ENCODE peak calls at places on chromosome 9, in five cellular contexts. R is Panc1, F is esophagus squamous epithelium, T is stomach, N is right cardiac atrium. S is an unnamed sample.

GRCh38 chr9:126793686-126794417 is 11.0 kb upstream of the ZBTB43 start:
- DNase-seq in N (no peak), F (no peak), R (no peak), T (no peak), S (no peak)

GRCh38 chr9:92295827-92296258 is 2.3 kb upstream of the IARS1 start:
- DNase-seq in T (no peak), F (no peak), N (no peak), R (no peak), S (no peak)

GRCh38 chr9:74645007-74645639 is 148.0 kb downstream of the RORB start:
- DNase-seq in F (no peak), R (peak; percentile 10), T (no peak), N (no peak), S (peak; percentile 9)

GRCh38 chr9:81069923-81070322 is 619.4 kb downstream of the TLE1 start:
- DNase-seq in T (no peak), F (no peak), N (no peak), R (no peak), S (no peak)

GRCh38 chr9:137918331-137919094 is 40.9 kb downstream of the CACNA1B start:
- DNase-seq in R (no peak), N (no peak), T (no peak), F (no peak), S (no peak)

GRCh38 chr9:135926402-135927194 is 19.3 kb upstream of the CAMSAP1 start:
- DNase-seq in F (no peak), R (peak; percentile 57), N (peak; percentile 42), T (peak; percentile 56), S (no peak)

GRCh38 chr9:137348781-137349470 is 46.9 kb upstream of the NRARP start:
- DNase-seq in T (no peak), N (no peak), R (no peak), F (no peak), S (no peak)

GRCh38 chr9:6307551-6308096 is 20.6 kb upstream of the TPD52L3 start:
- DNase-seq in F (no peak), N (no peak), T (no peak), R (no peak), S (no peak)

GRCh38 chr9:134544388-134545212 is 97.0 kb upstream of the COL5A1 start:
- DNase-seq in R (no peak), F (no peak), N (peak; percentile 49), T (no peak), S (no peak)

GRCh38 chr9:124297553-124297905 is 39.8 kb downstream of the NEK6 start:
- DNase-seq in R (peak; percentile 43), T (peak; percentile 85), F (no peak), N (peak; percentile 88), S (no peak)

GRCh38 chr9:98249774-98250173 is 5.7 kb downstream of the TBC1D2 start:
- DNase-seq in R (no peak), T (no peak), N (no peak), F (no peak), S (no peak)

GRCh38 chr9:14106699-14107098 is 207.2 kb downstream of the NFIB start:
- DNase-seq in F (no peak), T (no peak), N (no peak), R (no peak), S (no peak)

GRCh38 chr9:12775373-12775962 is 648 bp downstream of the LURAP1L start:
- DNase-seq in N (peak; percentile 34), R (no peak), T (no peak), F (no peak), S (no peak)

GRCh38 chr9:4160284-4160683 is 139.6 kb downstream of the GLIS3 start:
- DNase-seq in N (no peak), T (no peak), F (no peak), R (no peak), S (no peak)

GRCh38 chr9:74414325-74414724 is 82.8 kb upstream of the RORB start:
- DNase-seq in N (no peak), R (no peak), T (no peak), F (no peak), S (no peak)

GRCh38 chr9:126619336-126619919 is 5.7 kb downstream of the LMX1B start:
- DNase-seq in T (no peak), N (no peak), R (no peak), F (no peak), S (no peak)

GRCh38 chr9:36848946-36849345 is 185.1 kb downstream of the PAX5 start:
- DNase-seq in N (no peak), R (no peak), F (no peak), T (no peak), S (no peak)

GRCh38 chr9:109010676-109011655 is 2.3 kb downstream of the CTNNAL1 start:
- DNase-seq in R (no peak), F (no peak), T (no peak), N (no peak), S (peak; percentile 24)

GRCh38 chr9:126673689-126674364 is 60.1 kb downstream of the LMX1B start:
- DNase-seq in T (no peak), R (no peak), N (no peak), F (no peak), S (no peak)

GRCh38 chr9:99549441-99549840 is 272.2 kb upstream of the NR4A3 start:
- DNase-seq in R (no peak), T (no peak), N (no peak), F (no peak), S (no peak)

GRCh38 chr9:127989094-127989493 is 8.3 kb upstream of the EEIG1 start:
- DNase-seq in R (no peak), F (no peak), T (no peak), N (no peak), S (peak; percentile 87)

GRCh38 chr9:123338710-123339665 is 17.0 kb upstream of the CRB2 start:
- DNase-seq in T (peak; percentile 35), F (no peak), N (no peak), R (no peak), S (no peak)

DNA sequence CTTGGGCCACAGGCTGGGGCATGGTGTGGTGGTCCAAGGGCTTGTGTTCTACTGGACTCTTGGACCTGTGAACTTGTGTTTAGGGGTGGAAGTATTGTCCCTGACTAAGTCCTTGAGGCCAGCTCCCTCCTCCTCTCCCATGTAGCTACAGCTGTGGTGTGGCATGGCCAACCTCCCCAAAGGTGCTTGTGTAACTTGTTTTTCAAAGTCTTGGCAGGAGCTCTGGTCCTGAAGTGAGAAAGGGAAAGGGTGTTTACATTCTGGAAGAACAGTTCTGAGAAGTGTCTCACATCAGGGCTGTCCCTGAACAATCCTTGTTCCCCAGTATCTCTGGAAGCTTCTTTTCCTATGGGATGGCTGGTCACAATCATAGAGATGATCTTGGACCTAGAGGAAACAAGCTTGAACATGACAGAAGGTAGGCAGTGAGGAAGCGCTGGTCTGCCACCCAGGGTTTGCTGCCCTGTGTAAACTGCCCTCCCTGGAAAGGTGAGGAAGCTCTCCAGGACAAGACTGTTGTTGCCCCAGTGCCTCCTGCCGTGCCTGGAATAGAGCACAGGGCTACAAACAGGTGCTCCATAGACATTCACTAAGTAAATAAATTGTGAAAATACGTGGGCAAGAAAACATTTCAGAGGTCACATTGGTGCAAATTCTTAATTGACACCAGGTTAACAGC is 64.6 kb upstream of the KLF9 start:
- DNase-seq in T (peak; percentile 75), N (peak; percentile 32), R (no peak), F (no peak), S (no peak)
- H3K4me1 ChIP-seq in T (peaks cover 41% of the 10 kb centered on the region), N (peaks cover 39% of the 10 kb centered on the region), R (peaks cover 2% of the 10 kb centered on the region), F (peaks cover 82% of the 10 kb centered on the region), S (peaks cover 3% of the 10 kb centered on the region)

GRCh38 chr9:687034-687785 is 154.3 kb upstream of the DMRT1 start:
- DNase-seq in N (no peak), R (no peak), F (no peak), T (no peak), S (no peak)
- H3K4me1 ChIP-seq in N (peaks cover 15% of the 10 kb centered on the region), R (no peaks in the 10 kb centered on the region), F (peaks cover 99% of the 10 kb centered on the region), T (peaks cover 13% of the 10 kb centered on the region), S (no peaks in the 10 kb centered on the region)

DNA sequence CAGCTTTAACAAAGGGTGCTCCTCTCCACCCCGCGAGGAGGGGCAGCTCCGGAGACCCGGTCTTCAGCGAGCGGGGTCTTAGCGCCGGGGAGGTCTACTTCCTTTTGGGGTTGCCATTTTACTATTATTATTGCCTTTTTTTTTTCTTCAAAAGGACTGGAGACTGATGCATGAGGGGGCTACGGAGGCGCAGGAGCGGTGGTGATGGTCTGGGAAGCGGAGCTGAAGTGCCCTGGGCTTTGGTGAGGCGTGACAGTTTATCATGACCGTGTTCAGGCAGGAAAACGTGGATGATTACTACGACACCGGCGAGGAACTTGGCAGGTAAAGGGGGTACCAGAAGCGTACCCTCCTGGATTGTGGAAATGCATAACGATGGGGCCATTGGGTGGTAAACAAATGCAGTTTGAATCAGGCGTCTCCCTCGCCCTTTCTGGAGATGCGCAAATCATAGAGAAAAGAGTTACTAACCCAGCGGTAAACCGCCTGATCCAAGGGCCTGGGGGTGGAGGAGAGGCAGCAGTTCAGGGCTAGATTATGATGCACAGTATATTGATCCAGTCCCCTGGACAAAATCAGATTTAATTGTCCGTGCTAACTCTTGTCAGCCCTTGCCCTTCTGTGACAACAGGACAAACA is 1.3 kb downstream of the DAPK1 start:
- DNase-seq in F (no peak), R (no peak), T (no peak), N (no peak), S (no peak)
- H3K4me1 ChIP-seq in F (peaks cover 44% of the 10 kb centered on the region), R (no peaks in the 10 kb centered on the region), T (peaks cover 57% of the 10 kb centered on the region), N (peaks cover 6% of the 10 kb centered on the region), S (no peaks in the 10 kb centered on the region)

GRCh38 chr9:132546148-132547051 is 36.0 kb upstream of the BARHL1 start:
- DNase-seq in F (no peak), T (no peak), R (no peak), N (no peak), S (no peak)
- H3K4me1 ChIP-seq in F (peaks cover 9% of the 10 kb centered on the region), T (peaks cover 8% of the 10 kb centered on the region), R (no peaks in the 10 kb centered on the region), N (peaks cover 2% of the 10 kb centered on the region), S (no peaks in the 10 kb centered on the region)

GRCh38 chr9:19122490-19123042 is 4.7 kb downstream of the PLIN2 start:
- DNase-seq in T (no peak), R (no peak), N (no peak), F (no peak), S (no peak)
- H3K4me1 ChIP-seq in T (peaks cover 19% of the 10 kb centered on the region), R (no peaks in the 10 kb centered on the region), N (peaks cover 10% of the 10 kb centered on the region), F (peaks cover 64% of the 10 kb centered on the region), S (peaks cover 3% of the 10 kb centered on the region)

DNA sequence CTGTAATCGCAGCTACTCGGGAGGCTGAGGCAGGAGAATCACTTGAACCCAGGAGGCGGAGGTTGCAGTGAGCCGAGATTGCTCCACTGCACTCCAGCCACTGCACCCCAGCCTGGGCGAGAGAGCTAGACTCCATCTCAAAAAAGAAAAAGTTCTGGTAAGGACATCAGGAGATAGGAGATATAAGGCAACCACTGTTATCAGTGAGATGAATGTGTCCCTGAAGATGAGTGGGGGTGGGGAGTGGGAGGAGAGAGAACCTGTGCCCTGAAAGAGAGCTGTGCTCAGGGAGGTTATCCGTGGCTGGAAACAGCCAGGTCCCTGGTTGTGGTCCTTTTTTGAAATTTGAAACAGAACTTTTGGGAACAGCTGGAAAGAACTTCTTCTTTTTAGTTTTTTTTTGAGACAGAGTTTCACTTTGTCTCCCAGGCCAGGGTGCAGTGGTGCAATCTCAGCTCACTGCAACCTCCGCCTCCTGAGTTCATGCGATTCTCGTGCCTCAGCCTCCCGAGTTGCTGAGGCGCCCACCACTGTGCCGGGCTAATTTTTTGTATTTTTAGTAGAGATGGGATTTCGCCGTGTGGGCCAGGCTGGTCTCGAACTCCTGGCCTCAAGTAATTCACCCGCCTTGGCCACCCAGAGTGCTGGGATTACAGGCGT is 2.6 kb downstream of the PTPA start:
- DNase-seq in F (no peak), N (no peak), T (no peak), R (no peak), S (no peak)
- H3K4me1 ChIP-seq in F (peaks cover 62% of the 10 kb centered on the region), N (no peaks in the 10 kb centered on the region), T (peaks cover 39% of the 10 kb centered on the region), R (peaks cover 13% of the 10 kb centered on the region), S (peaks cover 2% of the 10 kb centered on the region)

S was measured in small intestine.